ENCODE peak calls at places on chromosomes 12 and 14, in five cellular contexts. W is natural killer cell, C is NCI-H1694, R is fibroblast of mammary gland, S is WERI-Rb-1. K is an unnamed sample.

GRCh38 chr12:124159655-124160054 is 135.2 kb upstream of the RFLNA start:
- DNase-seq in W (no peak), C (no peak), R (no peak), S (no peak), K (no peak)

GRCh38 chr12:54065677-54066076 is 12.0 kb downstream of the HOXC4 start:
- DNase-seq in W (no peak), C (no peak), R (no peak), S (no peak), K (no peak)

GRCh38 chr12:124543591-124544310 is 23.7 kb downstream of the NCOR2 start:
- DNase-seq in W (no peak), C (peak; percentile 44), R (peak; percentile 60), S (peak; percentile 96), K (peak; percentile 99)

GRCh38 chr14:50039734-50040400 is 76.5 kb downstream of the VCPKMT start:
- DNase-seq in W (no peak), C (no peak), R (peak; percentile 58), S (no peak), K (no peak)

GRCh38 chr12:18242380-18243089 is 18.8 kb upstream of the PIK3C2G start:
- DNase-seq in W (no peak), C (no peak), R (no peak), S (no peak), K (no peak)

GRCh38 chr14:30657606-30658163 is 35.6 kb downstream of the SCFD1 start:
- DNase-seq in W (no peak), C (no peak), R (peak; percentile 14), S (no peak), K (no peak)

GRCh38 chr12:108634225-108634795 is 616 bp upstream of the SELPLG start:
- DNase-seq in W (peak; percentile 39), C (no peak), R (no peak), S (no peak), K (peak; percentile 20)

GRCh38 chr14:77641534-77642341 is 25.3 kb upstream of the SPTLC2 start:
- DNase-seq in W (peak; percentile 60), C (no peak), R (peak; percentile 74), S (no peak), K (no peak)

GRCh38 chr14:101812071-101812470 is 50.6 kb downstream of the PPP2R5C start:
- DNase-seq in W (no peak), C (no peak), R (no peak), S (no peak), K (no peak)

GRCh38 chr14:104893435-104894207 is 28.6 kb downstream of the CEP170B start:
- DNase-seq in W (peak; percentile 11), C (no peak), R (no peak), S (peak; percentile 36), K (no peak)

GRCh38 chr12:52353766-52354165 is 13.5 kb downstream of the KRT85 start:
- DNase-seq in W (no peak), C (no peak), R (no peak), S (no peak), K (peak; percentile 52)

GRCh38 chr12:88308825-88309224 is 166.7 kb downstream of the TMTC3 start:
- DNase-seq in W (no peak), C (no peak), R (peak; percentile 98), S (no peak), K (no peak)

GRCh38 chr12:106527356-106527755 is 55.4 kb upstream of the RFX4 start:
- DNase-seq in W (no peak), C (no peak), R (no peak), S (no peak), K (no peak)

GRCh38 chr12:28681980-28682379 is 467.1 kb upstream of the FAR2 start:
- DNase-seq in W (no peak), C (no peak), R (no peak), S (no peak), K (no peak)

GRCh38 chr12:62933220-62933870 is 1.6 kb downstream of the PPM1H start:
- DNase-seq in W (no peak), C (no peak), R (no peak), S (peak; percentile 33), K (peak; percentile 19)

GRCh38 chr12:95548539-95549391 is 2.5 kb downstream of the USP44 start:
- DNase-seq in W (peak; percentile 16), C (no peak), R (no peak), S (peak; percentile 61), K (peak; percentile 66)

GRCh38 chr12:69481133-69481532 is 10.9 kb downstream of the FRS2 start:
- DNase-seq in W (no peak), C (no peak), R (no peak), S (no peak), K (no peak)

GRCh38 chr14:97978336-97978735 is 1181.2 kb downstream of the VRK1 start:
- DNase-seq in W (no peak), C (peak; percentile 95), R (peak; percentile 34), S (peak; percentile 62), K (peak; percentile 87)

GRCh38 chr14:92633274-92633616 is 115.2 kb downstream of the LGMN start:
- DNase-seq in W (no peak), C (no peak), R (no peak), S (no peak), K (no peak)

GRCh38 chr12:113203852-113204760 is 17.2 kb upstream of the TPCN1 start:
- DNase-seq in W (no peak), C (peak; percentile 22), R (no peak), S (no peak), K (peak; percentile 64)

GRCh38 chr12:105554223-105554678 is 223.8 kb downstream of the C12orf75 start:
- DNase-seq in W (no peak), C (no peak), R (no peak), S (no peak), K (peak; percentile 20)

GRCh38 chr12:64039285-64039871 is 182.7 kb downstream of the KICS2 start:
- DNase-seq in W (no peak), C (no peak), R (peak; percentile 65), S (no peak), K (no peak)